ENCODE peak calls at places on chromosomes 3 and 15, in eight cellular contexts. One of them, this sample, is unnamed.

GRCh38 chr3:150699068-150699635 is 4.6 kb downstream of the ERICH6 start:
- DNase-seq in adrenal gland: no peak
- DNase-seq in small intestine: peak
- DNase-seq in CD8-positive, alpha-beta memory T cell: no peak
- DNase-seq in upper lobe of right lung: no peak
- DNase-seq in breast epithelium: no peak
- DNase-seq in stomach: no peak
- DNase-seq in mammary epithelial cell: peak
- DNase-seq in this sample: no peak

GRCh38 chr15:94834494-94834893 is 603.1 kb downstream of the MCTP2 start:
- DNase-seq in adrenal gland: no peak
- DNase-seq in small intestine: no peak
- DNase-seq in CD8-positive, alpha-beta memory T cell: no peak
- DNase-seq in upper lobe of right lung: no peak
- DNase-seq in breast epithelium: no peak
- DNase-seq in stomach: no peak
- DNase-seq in mammary epithelial cell: no peak
- DNase-seq in this sample: no peak

GRCh38 chr3:128364808-128365360 is 101.8 kb downstream of the DNAJB8 start:
- DNase-seq in adrenal gland: no peak
- DNase-seq in small intestine: no peak
- DNase-seq in CD8-positive, alpha-beta memory T cell: no peak
- DNase-seq in upper lobe of right lung: no peak
- DNase-seq in breast epithelium: no peak
- DNase-seq in stomach: no peak
- DNase-seq in mammary epithelial cell: no peak
- DNase-seq in this sample: no peak

GRCh38 chr3:47323431-47324277 is 40.9 kb downstream of the KLHL18 start:
- DNase-seq in adrenal gland: no peak
- DNase-seq in small intestine: no peak
- DNase-seq in CD8-positive, alpha-beta memory T cell: no peak
- DNase-seq in upper lobe of right lung: no peak
- DNase-seq in breast epithelium: no peak
- DNase-seq in stomach: no peak
- DNase-seq in mammary epithelial cell: peak
- DNase-seq in this sample: peak

GRCh38 chr3:119294402-119294888 is 262 bp downstream of the ARHGAP31 start:
- DNase-seq in adrenal gland: peak
- DNase-seq in small intestine: peak
- DNase-seq in CD8-positive, alpha-beta memory T cell: peak
- DNase-seq in upper lobe of right lung: peak
- DNase-seq in breast epithelium: peak
- DNase-seq in stomach: peak
- DNase-seq in mammary epithelial cell: no peak
- DNase-seq in this sample: no peak

GRCh38 chr15:62665449-62665848 is 377.1 kb upstream of the TPM1 start:
- DNase-seq in adrenal gland: no peak
- DNase-seq in small intestine: no peak
- DNase-seq in CD8-positive, alpha-beta memory T cell: no peak
- DNase-seq in upper lobe of right lung: no peak
- DNase-seq in breast epithelium: no peak
- DNase-seq in stomach: no peak
- DNase-seq in mammary epithelial cell: no peak
- DNase-seq in this sample: no peak

GRCh38 chr3:167467848-167468611 is 5.8 kb downstream of the SERPINI2 start:
- DNase-seq in adrenal gland: no peak
- DNase-seq in small intestine: no peak
- DNase-seq in CD8-positive, alpha-beta memory T cell: no peak
- DNase-seq in upper lobe of right lung: no peak
- DNase-seq in breast epithelium: no peak
- DNase-seq in stomach: no peak
- DNase-seq in mammary epithelial cell: no peak
- DNase-seq in this sample: no peak

GRCh38 chr3:156641261-156641975 is 33.0 kb upstream of the TIPARP start:
- DNase-seq in adrenal gland: no peak
- DNase-seq in small intestine: no peak
- DNase-seq in CD8-positive, alpha-beta memory T cell: no peak
- DNase-seq in upper lobe of right lung: no peak
- DNase-seq in breast epithelium: no peak
- DNase-seq in stomach: no peak
- DNase-seq in mammary epithelial cell: no peak
- DNase-seq in this sample: no peak

GRCh38 chr15:89383635-89384604 is 49.3 kb upstream of the POLG start:
- DNase-seq in adrenal gland: peak
- DNase-seq in small intestine: peak
- DNase-seq in CD8-positive, alpha-beta memory T cell: no peak
- DNase-seq in upper lobe of right lung: no peak
- DNase-seq in breast epithelium: peak
- DNase-seq in stomach: no peak
- DNase-seq in mammary epithelial cell: peak
- DNase-seq in this sample: no peak

GRCh38 chr3:100645913-100646312 is 36.5 kb downstream of the ADGRG7 start:
- DNase-seq in adrenal gland: no peak
- DNase-seq in small intestine: no peak
- DNase-seq in CD8-positive, alpha-beta memory T cell: no peak
- DNase-seq in upper lobe of right lung: no peak
- DNase-seq in breast epithelium: no peak
- DNase-seq in stomach: no peak
- DNase-seq in mammary epithelial cell: no peak
- DNase-seq in this sample: no peak

GRCh38 chr3:32912046-32912445 is 39.4 kb upstream of the CCR4 start:
- DNase-seq in adrenal gland: no peak
- DNase-seq in small intestine: no peak
- DNase-seq in CD8-positive, alpha-beta memory T cell: no peak
- DNase-seq in upper lobe of right lung: no peak
- DNase-seq in breast epithelium: no peak
- DNase-seq in stomach: no peak
- DNase-seq in mammary epithelial cell: no peak
- DNase-seq in this sample: no peak

GRCh38 chr3:32909999-32910398 is 41.4 kb upstream of the CCR4 start:
- DNase-seq in adrenal gland: no peak
- DNase-seq in small intestine: no peak
- DNase-seq in CD8-positive, alpha-beta memory T cell: no peak
- DNase-seq in upper lobe of right lung: no peak
- DNase-seq in breast epithelium: no peak
- DNase-seq in stomach: no peak
- DNase-seq in mammary epithelial cell: no peak
- DNase-seq in this sample: no peak

GRCh38 chr3:32910954-32911353 is 40.5 kb upstream of the CCR4 start:
- DNase-seq in adrenal gland: no peak
- DNase-seq in small intestine: no peak
- DNase-seq in CD8-positive, alpha-beta memory T cell: no peak
- DNase-seq in upper lobe of right lung: no peak
- DNase-seq in breast epithelium: no peak
- DNase-seq in stomach: no peak
- DNase-seq in mammary epithelial cell: peak
- DNase-seq in this sample: no peak

DNA sequence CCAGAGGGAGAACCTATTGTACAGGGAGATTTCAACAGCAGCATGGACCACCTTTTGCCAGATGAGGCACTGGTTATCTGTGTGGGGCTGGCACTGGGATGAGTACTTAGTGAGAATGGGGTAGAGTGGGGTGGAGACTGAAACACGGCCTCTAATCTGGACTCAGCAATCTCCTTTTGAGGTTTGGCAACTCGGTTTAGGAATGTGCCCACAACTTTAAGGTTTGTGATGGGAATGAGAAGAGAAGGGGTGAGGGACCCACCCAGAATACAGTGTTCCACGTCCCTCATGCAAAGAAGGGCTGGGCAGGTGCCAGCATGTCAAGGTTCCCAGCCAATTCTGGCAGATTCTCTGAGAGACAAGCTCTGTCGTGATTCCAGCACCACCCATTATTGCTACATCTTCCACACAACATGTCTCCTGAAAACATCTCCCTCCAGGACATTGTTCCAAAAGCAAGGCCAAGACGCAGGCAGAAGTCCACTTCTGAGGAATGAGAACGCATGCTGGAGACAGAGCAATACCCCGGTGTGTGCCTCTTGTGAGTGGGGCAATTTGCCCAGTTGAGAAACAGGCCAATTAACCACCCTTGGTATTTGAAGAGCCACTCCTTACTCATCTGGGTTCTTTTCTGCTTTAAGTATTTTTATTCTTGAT is 37.5 kb upstream of the CCR4 start:
- DNase-seq in adrenal gland: no peak
- DNase-seq in small intestine: no peak
- DNase-seq in CD8-positive, alpha-beta memory T cell: no peak
- DNase-seq in upper lobe of right lung: peak
- DNase-seq in breast epithelium: peak
- DNase-seq in stomach: no peak
- DNase-seq in mammary epithelial cell: peak
- DNase-seq in this sample: peak
- H3K27ac ChIP-seq in adrenal gland: no peak
- H3K27ac ChIP-seq in small intestine: no peak
- H3K27ac ChIP-seq in CD8-positive, alpha-beta memory T cell: no peak
- H3K27ac ChIP-seq in upper lobe of right lung: peak
- H3K27ac ChIP-seq in breast epithelium: peak
- H3K27ac ChIP-seq in stomach: no peak
- H3K27ac ChIP-seq in mammary epithelial cell: peak
- H3K27ac ChIP-seq in this sample: peak

DNA sequence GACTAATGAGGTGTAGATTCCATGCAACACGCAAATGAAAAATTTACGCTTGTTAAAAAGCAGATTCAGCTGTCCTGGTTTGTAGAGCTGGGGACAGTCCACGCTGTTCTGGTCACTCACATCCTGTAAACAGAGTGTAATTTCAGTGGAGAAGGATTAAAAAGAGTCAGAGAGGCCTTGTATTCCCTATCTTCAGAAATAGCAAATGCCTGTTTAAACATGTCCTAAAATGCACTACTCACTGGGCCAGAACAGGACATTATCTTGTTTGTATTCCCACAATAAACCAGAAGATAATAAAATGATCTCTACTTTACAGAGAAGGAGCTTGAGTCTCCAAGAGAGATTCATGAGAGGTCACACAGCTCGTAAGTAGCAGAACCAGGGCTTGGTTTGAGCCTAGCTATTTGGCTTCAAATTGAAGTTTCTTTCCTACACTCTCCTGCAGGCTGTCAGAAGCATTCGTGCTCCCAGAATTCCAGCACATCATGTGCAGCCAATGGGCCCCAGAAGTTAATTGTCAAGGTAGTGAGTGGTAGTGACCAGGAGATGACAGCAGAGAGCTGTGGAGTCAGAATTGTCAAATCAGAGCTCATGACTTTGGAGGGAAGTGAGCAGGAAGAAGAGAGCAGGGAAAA is 242.5 kb downstream of the ATP8B4 start:
- DNase-seq in adrenal gland: no peak
- DNase-seq in small intestine: peak
- DNase-seq in CD8-positive, alpha-beta memory T cell: no peak
- DNase-seq in upper lobe of right lung: no peak
- DNase-seq in breast epithelium: no peak
- DNase-seq in stomach: no peak
- DNase-seq in mammary epithelial cell: peak
- DNase-seq in this sample: no peak
- H3K27ac ChIP-seq in adrenal gland: no peak
- H3K27ac ChIP-seq in small intestine: no peak
- H3K27ac ChIP-seq in CD8-positive, alpha-beta memory T cell: no peak
- H3K27ac ChIP-seq in upper lobe of right lung: peak
- H3K27ac ChIP-seq in breast epithelium: peak
- H3K27ac ChIP-seq in stomach: no peak
- H3K27ac ChIP-seq in mammary epithelial cell: no peak
- H3K27ac ChIP-seq in this sample: no peak

DNA sequence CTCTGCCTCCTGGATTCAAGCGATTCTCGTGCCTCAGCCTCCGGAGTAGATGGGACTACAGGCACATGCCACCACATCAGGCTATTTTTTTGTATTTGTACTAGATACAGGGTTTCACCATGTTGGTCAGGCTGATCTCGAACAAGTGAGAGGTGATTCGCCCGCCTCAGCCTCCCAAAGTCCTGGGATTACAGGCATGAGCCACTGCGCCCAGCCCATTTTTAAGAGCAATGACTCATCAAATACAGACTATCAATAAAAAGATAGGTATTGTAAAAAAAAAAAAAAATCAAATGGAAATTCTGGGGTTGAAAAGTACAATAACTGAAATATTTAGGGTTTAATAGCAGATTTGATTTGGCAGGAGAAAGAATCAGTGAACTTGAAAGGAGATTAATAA is 129.0 kb downstream of the TJP1 start:
- DNase-seq in adrenal gland: no peak
- DNase-seq in small intestine: no peak
- DNase-seq in CD8-positive, alpha-beta memory T cell: no peak
- DNase-seq in upper lobe of right lung: no peak
- DNase-seq in breast epithelium: no peak
- DNase-seq in stomach: no peak
- DNase-seq in mammary epithelial cell: peak
- DNase-seq in this sample: no peak
- H3K27ac ChIP-seq in adrenal gland: no peak
- H3K27ac ChIP-seq in small intestine: no peak
- H3K27ac ChIP-seq in CD8-positive, alpha-beta memory T cell: no peak
- H3K27ac ChIP-seq in upper lobe of right lung: no peak
- H3K27ac ChIP-seq in breast epithelium: no peak
- H3K27ac ChIP-seq in stomach: no peak
- H3K27ac ChIP-seq in mammary epithelial cell: no peak
- H3K27ac ChIP-seq in this sample: no peak

GRCh38 chr15:87608238-87609028 is 648.1 kb downstream of the NTRK3 start:
- DNase-seq in adrenal gland: no peak
- DNase-seq in small intestine: no peak
- DNase-seq in CD8-positive, alpha-beta memory T cell: no peak
- DNase-seq in upper lobe of right lung: no peak
- DNase-seq in breast epithelium: no peak
- DNase-seq in stomach: no peak
- DNase-seq in mammary epithelial cell: no peak
- DNase-seq in this sample: no peak
- H3K27ac ChIP-seq in adrenal gland: no peak
- H3K27ac ChIP-seq in small intestine: no peak
- H3K27ac ChIP-seq in CD8-positive, alpha-beta memory T cell: no peak
- H3K27ac ChIP-seq in upper lobe of right lung: no peak
- H3K27ac ChIP-seq in breast epithelium: no peak
- H3K27ac ChIP-seq in stomach: no peak
- H3K27ac ChIP-seq in mammary epithelial cell: no peak
- H3K27ac ChIP-seq in this sample: peak

GRCh38 chr15:40130799-40131502 is 22.3 kb upstream of the BMF start:
- DNase-seq in adrenal gland: no peak
- DNase-seq in small intestine: no peak
- DNase-seq in CD8-positive, alpha-beta memory T cell: no peak
- DNase-seq in upper lobe of right lung: no peak
- DNase-seq in breast epithelium: no peak
- DNase-seq in stomach: no peak
- DNase-seq in mammary epithelial cell: no peak
- DNase-seq in this sample: no peak
- H3K27ac ChIP-seq in adrenal gland: no peak
- H3K27ac ChIP-seq in small intestine: no peak
- H3K27ac ChIP-seq in CD8-positive, alpha-beta memory T cell: no peak
- H3K27ac ChIP-seq in upper lobe of right lung: no peak
- H3K27ac ChIP-seq in breast epithelium: no peak
- H3K27ac ChIP-seq in stomach: no peak
- H3K27ac ChIP-seq in mammary epithelial cell: no peak
- H3K27ac ChIP-seq in this sample: no peak

This sample was measured in epithelial cell of prostate.